ENCODE peak calls at places on chromosomes 16 and 17, in six cellular contexts. D is right lobe of liver, P is choroid plexus epithelial cell, B is EH, E is fibroblast of the aortic adventitia, X is GM03348. Y is an unnamed sample.

GRCh38 chr17:75738218-75738802 is 17.1 kb downstream of the ITGB4 start:
- DNase-seq in P (peak), X (peak), E (no peak), B (peak), D (peak), Y (peak)

GRCh38 chr17:21008516-21008915 is 34.3 kb downstream of the USP22 start:
- DNase-seq in E (no peak), B (no peak), X (no peak), D (no peak), P (no peak), Y (no peak)

GRCh38 chr17:35432176-35433074 is at the start of gene SLFN12:
- DNase-seq in P (peak), E (peak), X (peak), B (peak), D (no peak), Y (peak)

GRCh38 chr17:38352245-38353083 is 820 bp downstream of the SOCS7 start:
- DNase-seq in E (no peak), D (peak), X (peak), P (peak), B (peak), Y (no peak)

GRCh38 chr17:77865716-77866115 is 92.8 kb upstream of the TNRC6C start:
- DNase-seq in D (peak), P (no peak), E (no peak), X (peak), B (no peak), Y (no peak)

GRCh38 chr17:6995500-6996255 is at the start of gene ALOX12:
- DNase-seq in B (no peak), P (no peak), X (peak), E (no peak), D (peak), Y (peak)

GRCh38 chr16:31055613-31056012 is 18.4 kb downstream of the ZNF668 start:
- DNase-seq in B (no peak), X (no peak), E (no peak), P (no peak), D (no peak), Y (no peak)

GRCh38 chr16:28873543-28874201 is 4.6 kb upstream of the ATP2A1 start:
- DNase-seq in X (peak), P (no peak), D (no peak), B (peak), E (no peak), Y (peak)

GRCh38 chr16:75097941-75098897 is 18.4 kb downstream of the LDHD start:
- DNase-seq in E (no peak), D (no peak), P (no peak), B (no peak), X (no peak), Y (no peak)

GRCh38 chr17:78358538-78359215 is 1.2 kb downstream of the SOCS3 start:
- DNase-seq in D (no peak), X (no peak), E (peak), P (peak), B (peak), Y (peak)

GRCh38 chr16:53726625-53727024 is 22.7 kb downstream of the FTO start:
- DNase-seq in D (no peak), B (no peak), X (no peak), E (no peak), P (no peak), Y (no peak)

GRCh38 chr17:27241346-27241946 is 52.5 kb upstream of the WSB1 start:
- DNase-seq in E (peak), P (peak), X (no peak), B (peak), D (no peak), Y (no peak)

GRCh38 chr16:66135376-66135775 is 231.1 kb upstream of the CDH5 start:
- DNase-seq in X (peak), P (peak), B (peak), E (peak), D (no peak), Y (no peak)

GRCh38 chr17:43312011-43312410 is 78.2 kb upstream of the RNU2-1 start:
- DNase-seq in X (no peak), E (no peak), P (no peak), B (no peak), D (no peak), Y (no peak)

GRCh38 chr16:88650749-88651275 is at the start of gene CYBA:
- DNase-seq in B (peak), D (peak), E (peak), P (peak), X (peak), Y (peak)

GRCh38 chr16:66427871-66428681 is 981 bp downstream of the BEAN1 start:
- DNase-seq in P (no peak), X (peak), B (peak), D (no peak), E (no peak), Y (peak)

GRCh38 chr16:3838600-3839401 is 41.7 kb downstream of the CREBBP start:
- DNase-seq in B (peak), P (peak), D (no peak), E (peak), X (no peak), Y (peak)

GRCh38 chr16:75064403-75065148 is 52.0 kb downstream of the LDHD start:
- DNase-seq in B (no peak), X (no peak), D (peak), P (no peak), E (no peak), Y (no peak)

GRCh38 chr16:83344014-83344413 is 463.8 kb upstream of the HSBP1 start:
- DNase-seq in D (no peak), E (peak), X (peak), B (peak), P (peak), Y (peak)

GRCh38 chr16:65123846-65124513 is 2.1 kb upstream of the CDH11 start:
- DNase-seq in P (peak), B (peak), E (no peak), X (no peak), D (no peak), Y (no peak)

GRCh38 chr16:46650224-46650623 is 29.0 kb upstream of the SHCBP1 start:
- DNase-seq in E (peak), P (peak), D (no peak), X (peak), B (peak), Y (peak)

GRCh38 chr17:81735181-81736102 is 23.4 kb downstream of the SLC25A10 start:
- DNase-seq in D (peak), E (peak), P (no peak), B (peak), X (peak), Y (no peak)

GRCh38 chr16:20866161-20866772 is 33.9 kb downstream of the DCUN1D3 start:
- DNase-seq in D (peak), P (peak), B (peak), E (peak), X (peak), Y (peak)

GRCh38 chr16:66926171-66926570 is 836 bp upstream of the RRAD start:
- DNase-seq in D (no peak), B (peak), E (peak), P (no peak), X (no peak), Y (no peak)

GRCh38 chr16:88700322-88700635 is 5.9 kb downstream of the RNF166 start:
- DNase-seq in E (no peak), B (no peak), P (no peak), D (no peak), X (no peak), Y (no peak)

GRCh38 chr17:76265624-76266243 is 586 bp downstream of the UBALD2 start:
- DNase-seq in P (peak), X (peak), B (peak), E (peak), D (peak), Y (peak)

GRCh38 chr16:27238016-27238587 is 30.5 kb downstream of the NSMCE1 start:
- DNase-seq in X (no peak), D (no peak), P (no peak), B (no peak), E (no peak), Y (no peak)

Y was measured in foreskin fibroblast.